ENCODE peak calls at places on chromosomes 2 and 18, in nine cellular contexts. S is 8988T; J is kidney epithelial cell; P is endothelial cell; R is PC-3; H is stimulated activated CD4-positive, alpha-beta T cell treated with anti-CD3 and anti-CD28 coated beads, Interleukin-1b, Interleukin-23, amount 100 ng/mL, for 1 hour; V is left lobe of liver; A is HCEC 1CT; F is lung microvascular endothelial cell. N is an unnamed sample.

GRCh38 chr2:212548459-212548815 is 9.8 kb upstream of the ERBB4 start:
- DNase-seq in S (no peak), J (no peak), P (peak), R (peak), H (no peak), V (no peak), A (peak), F (peak), N (no peak)

GRCh38 chr2:30757737-30758136 is 49.5 kb downstream of the CAPN13 start:
- DNase-seq in S (no peak), J (no peak), P (no peak), R (no peak), H (no peak), V (no peak), A (no peak), F (no peak), N (no peak)

GRCh38 chr2:104254017-104254416 is 599.9 kb upstream of the POU3F3 start:
- DNase-seq in S (no peak), J (no peak), P (no peak), R (peak), H (no peak), V (no peak), A (no peak), F (no peak), N (no peak)

GRCh38 chr2:219851169-219851568 is 223.7 kb downstream of the SLC4A3 start:
- DNase-seq in S (no peak), J (no peak), P (no peak), R (no peak), H (no peak), V (no peak), A (no peak), F (no peak), N (no peak)

GRCh38 chr2:9232886-9233285 is 26.3 kb downstream of the ASAP2 start:
- DNase-seq in S (no peak), J (no peak), P (no peak), R (no peak), H (no peak), V (no peak), A (no peak), F (no peak), N (no peak)

GRCh38 chr2:239309398-239310245 is 91.2 kb downstream of the HDAC4 start:
- DNase-seq in S (no peak), J (no peak), P (no peak), R (no peak), H (no peak), V (peak), A (no peak), F (no peak), N (no peak)

GRCh38 chr2:210162466-210163124 is 8.6 kb downstream of the KANSL1L start:
- DNase-seq in S (no peak), J (no peak), P (no peak), R (no peak), H (no peak), V (no peak), A (no peak), F (no peak), N (no peak)

GRCh38 chr18:24878289-24878688 is 417.9 kb downstream of the HRH4 start:
- DNase-seq in S (no peak), J (no peak), P (peak), R (peak), H (no peak), V (no peak), A (peak), F (peak), N (no peak)

GRCh38 chr2:37776487-37776886 is 105.0 kb upstream of the CDC42EP3 start:
- DNase-seq in S (peak), J (peak), P (no peak), R (peak), H (no peak), V (no peak), A (peak), F (no peak), N (no peak)

GRCh38 chr2:228697456-228697855 is 516.0 kb upstream of the SPHKAP start:
- DNase-seq in S (no peak), J (no peak), P (no peak), R (no peak), H (no peak), V (no peak), A (no peak), F (no peak), N (no peak)

GRCh38 chr18:56889621-56890020 is 238.5 kb downstream of the WDR7 start:
- DNase-seq in S (no peak), J (no peak), P (no peak), R (no peak), H (no peak), V (no peak), A (no peak), F (no peak), N (no peak)

GRCh38 chr2:29923110-29923721 is 1.8 kb upstream of the ALK start:
- DNase-seq in S (peak), J (peak), P (peak), R (peak), H (no peak), V (peak), A (peak), F (peak), N (peak)

GRCh38 chr18:66826211-66826610 is 222.3 kb upstream of the CDH19 start:
- DNase-seq in S (no peak), J (no peak), P (no peak), R (no peak), H (no peak), V (no peak), A (no peak), F (peak), N (no peak)

GRCh38 chr2:101012706-101013181 is 10.7 kb downstream of the RPL31 start:
- DNase-seq in S (no peak), J (no peak), P (peak), R (peak), H (no peak), V (no peak), A (peak), F (peak), N (peak)

GRCh38 chr2:47098953-47099352 is 56.2 kb downstream of the STPG4 start:
- DNase-seq in S (no peak), J (no peak), P (no peak), R (no peak), H (no peak), V (no peak), A (no peak), F (no peak), N (no peak)

GRCh38 chr18:65352183-65352582 is 398.6 kb upstream of the CDH7 start:
- DNase-seq in S (no peak), J (no peak), P (no peak), R (peak), H (no peak), V (no peak), A (no peak), F (no peak), N (no peak)

GRCh38 chr2:20421988-20422678 is 24.7 kb upstream of the RHOB start:
- DNase-seq in S (no peak), J (no peak), P (no peak), R (peak), H (no peak), V (peak), A (peak), F (peak), N (no peak)

GRCh38 chr2:43333096-43333655 is 106.8 kb upstream of the ZFP36L2 start:
- DNase-seq in S (no peak), J (no peak), P (no peak), R (no peak), H (no peak), V (no peak), A (peak), F (no peak), N (no peak)

GRCh38 chr2:137644689-137645088 is 319.6 kb upstream of the HNMT start:
- DNase-seq in S (no peak), J (no peak), P (no peak), R (no peak), H (no peak), V (no peak), A (no peak), F (no peak), N (no peak)

GRCh38 chr2:229050063-229050635 is 220.9 kb downstream of the PID1 start:
- DNase-seq in S (no peak), J (no peak), P (no peak), R (no peak), H (no peak), V (no peak), A (no peak), F (no peak), N (no peak)

GRCh38 chr2:232235716-232236115 is 142.8 kb upstream of the ALPP start:
- DNase-seq in S (no peak), J (no peak), P (no peak), R (no peak), H (no peak), V (no peak), A (no peak), F (no peak), N (no peak)

N was measured in T-helper 1 cell.